ENCODE peak calls at places on chromosomes 11 and 22, in seven cellular contexts. S is HCT116, B is SK-N-SH, Q is K562, L is GM23338, X is GM12878, P is HepG2. D is an unnamed sample. For H3K36me3, the result is how much of the 10 kb centered on the place peaks cover.

GRCh38 chr11:62669420-62670161 is 1.9 kb upstream of the UQCC3 start:
- DNase-seq in B (no peak), L (peak), X (no peak), P (peak), Q (no peak), S (no peak), D (no peak)

GRCh38 chr22:45537734-45538181 is 35.1 kb downstream of the FBLN1 start:
- DNase-seq in B (peak), P (no peak), L (no peak), X (no peak), S (no peak), Q (no peak), D (no peak)

GRCh38 chr11:33598426-33599069 is 102.1 kb downstream of the C11orf91 start:
- DNase-seq in B (peak), P (no peak), X (no peak), L (peak), Q (no peak), S (no peak), D (no peak)

GRCh38 chr11:131665344-131665968 is 295.0 kb downstream of the NTM start:
- DNase-seq in L (no peak), S (no peak), P (no peak), X (no peak), Q (no peak), B (no peak), D (no peak)

GRCh38 chr22:41478473-41478872 is 9.6 kb downstream of the ACO2 start:
- DNase-seq in P (no peak), Q (no peak), B (no peak), X (peak), L (no peak), S (no peak), D (no peak)

GRCh38 chr11:90250970-90251369 is 28.1 kb upstream of the CHORDC1 start:
- DNase-seq in S (no peak), B (no peak), Q (no peak), L (no peak), P (peak), X (no peak), D (no peak)

GRCh38 chr11:66063900-66064299 is 6.2 kb upstream of the PACS1 start:
- DNase-seq in L (no peak), B (no peak), X (no peak), P (no peak), Q (no peak), S (no peak), D (no peak)

GRCh38 chr22:19962909-19963806 is 21.5 kb upstream of the TXNRD2 start:
- DNase-seq in S (peak), B (no peak), L (peak), P (peak), X (no peak), Q (no peak), D (no peak)

GRCh38 chr11:122721964-122722266 is 66.4 kb downstream of the UBASH3B start:
- DNase-seq in S (peak), Q (no peak), L (no peak), B (no peak), X (no peak), P (no peak), D (no peak)

GRCh38 chr11:122984186-122985011 is 2.8 kb upstream of the BSX start:
- DNase-seq in P (no peak), S (no peak), Q (no peak), L (peak), B (peak), X (no peak), D (no peak)

GRCh38 chr11:69343401-69344321 is 49.7 kb downstream of the MYEOV start:
- DNase-seq in P (no peak), L (no peak), S (no peak), Q (no peak), B (no peak), X (no peak), D (no peak)

GRCh38 chr11:134144744-134145143 is 75.9 kb downstream of the JAM3 start:
- DNase-seq in S (no peak), X (no peak), B (no peak), L (no peak), P (no peak), Q (no peak), D (no peak)

GRCh38 chr11:134139303-134139872 is 70.5 kb downstream of the JAM3 start:
- DNase-seq in S (no peak), Q (no peak), L (peak), X (no peak), B (no peak), P (no peak), D (no peak)

GRCh38 chr11:134142536-134142935 is 73.7 kb downstream of the JAM3 start:
- DNase-seq in S (no peak), L (no peak), Q (no peak), B (no peak), X (no peak), P (no peak), D (no peak)

GRCh38 chr11:134140961-134141490 is 72.2 kb downstream of the JAM3 start:
- DNase-seq in L (no peak), B (no peak), X (no peak), P (no peak), S (no peak), Q (no peak), D (no peak)

GRCh38 chr11:134139873-134140331 is 71.0 kb downstream of the JAM3 start:
- DNase-seq in X (peak), B (peak), P (peak), L (peak), Q (peak), S (peak), D (peak)
- TF ChIP-seq REST in X (no peak), B (no peak), P (no peak), L (no peak), Q (no peak), S (no peak), D (no peak)

GRCh38 chr22:37062657-37063381 is 11.3 kb downstream of the KCTD17 start:
- DNase-seq in B (no peak), X (no peak), P (no peak), L (peak), Q (no peak), S (no peak), D (no peak)

GRCh38 chr22:37059876-37060449 is 8.4 kb downstream of the KCTD17 start:
- DNase-seq in S (no peak), Q (no peak), P (no peak), L (no peak), B (no peak), X (no peak), D (no peak)

GRCh38 chr22:37062366-37062655 is 10.8 kb downstream of the KCTD17 start:
- DNase-seq in L (no peak), S (no peak), Q (peak), X (no peak), B (no peak), P (no peak), D (no peak)

GRCh38 chr22:37061611-37062365 is 10.2 kb downstream of the KCTD17 start:
- DNase-seq in Q (no peak), P (no peak), S (no peak), X (no peak), L (no peak), B (no peak), D (no peak)

GRCh38 chr22:37060801-37061610 is 9.5 kb downstream of the KCTD17 start:
- DNase-seq in B (no peak), P (no peak), S (no peak), Q (no peak), X (no peak), L (no peak), D (no peak)
- H3K36me3 ChIP-seq in B (under half), P (under half), S (under half), Q (under half), X (under half), L (under half), D (under half)

DNA sequence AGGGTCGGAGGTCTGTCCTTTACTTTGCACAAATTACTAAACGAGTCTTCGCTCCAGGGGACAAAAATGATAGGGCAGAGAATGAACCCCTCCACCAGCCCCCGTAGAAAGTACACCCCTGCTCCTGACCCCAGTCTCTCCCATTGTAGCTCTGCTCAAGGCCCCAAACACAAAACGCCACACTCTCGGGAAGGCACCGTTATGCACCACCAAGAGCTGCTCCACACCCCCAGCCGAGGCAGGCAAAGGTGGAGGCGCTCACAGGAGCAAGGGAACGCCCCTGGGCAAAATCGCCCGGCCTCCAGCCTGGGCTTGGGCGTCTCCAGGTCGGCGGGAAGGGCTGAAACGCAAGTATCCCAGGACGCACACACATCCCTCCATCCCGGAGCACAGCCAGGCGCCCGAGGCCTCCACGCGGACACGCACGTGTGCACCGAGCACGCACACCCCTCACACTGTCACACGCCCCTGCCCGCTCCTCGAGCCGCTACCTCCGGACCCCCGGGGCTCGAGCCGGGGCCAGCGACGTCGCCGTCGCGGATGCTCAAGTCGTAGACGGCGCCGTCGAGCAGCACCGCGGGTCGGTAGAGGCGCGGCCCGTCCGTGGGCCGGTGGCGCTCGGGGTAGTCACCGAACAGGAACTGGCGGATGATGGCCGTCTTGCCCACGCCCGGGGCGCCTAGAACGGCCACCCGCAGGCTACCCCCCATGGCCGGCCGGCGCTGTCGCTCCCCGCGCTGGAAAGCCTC is 786 bp downstream of the RASL10A start:
- DNase-seq in X (no peak), B (peak), L (peak), S (no peak), P (no peak), Q (no peak), D (no peak)
- H3K4me3 ChIP-seq in X (no peak), B (peak), L (peak), S (no peak), P (peak), Q (no peak), D (peak)

DNA sequence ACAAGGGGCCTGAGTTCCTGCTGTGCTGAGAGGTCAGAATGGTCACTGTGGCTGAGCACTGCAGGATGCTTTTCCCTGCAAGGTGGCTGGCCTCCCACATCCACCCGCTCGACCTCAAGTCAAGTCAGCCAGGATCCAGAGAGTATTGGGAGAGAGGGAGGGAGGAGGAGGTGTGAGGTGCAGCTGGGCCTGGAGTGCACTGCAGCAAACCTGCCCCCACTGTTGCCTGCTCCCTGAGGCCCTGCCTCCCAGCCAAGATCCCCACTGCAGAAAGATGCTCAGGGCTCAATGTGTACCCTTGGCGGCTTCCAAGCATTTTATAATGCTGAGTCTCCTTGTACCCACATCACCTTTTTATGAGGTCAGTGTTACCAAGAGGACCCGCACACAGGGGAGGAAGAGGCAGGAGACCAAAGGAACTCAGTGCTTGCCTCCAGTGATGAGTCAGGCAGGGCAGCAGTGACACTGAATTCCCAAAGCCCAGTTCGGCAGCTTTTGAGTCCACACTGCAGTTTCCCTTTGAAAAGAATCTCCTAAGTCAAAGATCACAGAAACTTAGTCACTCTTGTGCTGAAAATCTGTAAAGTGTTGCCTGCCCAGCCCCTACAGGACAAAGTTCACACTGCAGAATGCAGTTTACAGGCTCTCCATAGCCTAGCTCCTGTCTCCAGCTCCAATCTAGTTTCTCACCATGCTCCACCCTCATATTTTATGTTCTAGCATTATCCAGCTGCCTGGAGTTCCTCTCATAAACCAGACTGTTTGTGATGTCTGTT is 3.1 kb downstream of the ENDOD1 start:
- DNase-seq in Q (peak), X (no peak), S (no peak), P (peak), B (peak), L (peak), D (peak)
- TF ChIP-seq REST in Q (no peak), X (no peak), S (no peak), P (no peak), B (no peak), L (no peak), D (no peak)